ENCODE peak calls at places on chromosomes 7 and 10, in ten cellular contexts. V, W, A, K, I, J, T, Z, D and N are unnamed samples.

GRCh38 chr7:116403265-116403664 is 96.3 kb upstream of the CAV2 start:
- DNase-seq in V (no peak), W (no peak), A (no peak), K (no peak), I (peak), J (no peak), T (no peak), Z (peak), D (no peak), N (no peak)

GRCh38 chr7:108114117-108114841 is 15.9 kb downstream of the LAMB4 start:
- DNase-seq in V (peak), W (no peak), A (no peak), K (no peak), I (no peak), J (peak), T (peak), Z (peak), D (no peak), N (no peak)

GRCh38 chr10:133139561-133140065 is 20.4 kb upstream of the KNDC1 start:
- DNase-seq in V (no peak), W (no peak), A (peak), K (no peak), I (no peak), J (no peak), T (no peak), Z (no peak), D (no peak), N (no peak)

GRCh38 chr7:910931-911431 is 34.6 kb downstream of the GET4 start:
- DNase-seq in V (no peak), W (no peak), A (no peak), K (no peak), I (no peak), J (no peak), T (no peak), Z (no peak), D (no peak), N (no peak)

GRCh38 chr10:126504051-126504760 is 115.9 kb upstream of the ADAM12 start:
- DNase-seq in V (peak), W (no peak), A (no peak), K (peak), I (peak), J (no peak), T (no peak), Z (peak), D (no peak), N (peak)

GRCh38 chr7:134671670-134672069 is 25.0 kb downstream of the BPGM start:
- DNase-seq in V (no peak), W (no peak), A (no peak), K (no peak), I (no peak), J (no peak), T (no peak), Z (no peak), D (no peak), N (no peak)

GRCh38 chr10:88990528-88991160 is at the start of gene FAS:
- DNase-seq in V (peak), W (peak), A (peak), K (peak), I (peak), J (peak), T (peak), Z (peak), D (peak), N (peak)

GRCh38 chr7:44147026-44147881 is 6.1 kb upstream of the MYL7 start:
- DNase-seq in V (no peak), W (no peak), A (peak), K (no peak), I (no peak), J (no peak), T (no peak), Z (no peak), D (no peak), N (no peak)

GRCh38 chr10:127910464-127910770 is 3.5 kb downstream of the PTPRE start:
- DNase-seq in V (no peak), W (no peak), A (no peak), K (no peak), I (no peak), J (no peak), T (no peak), Z (no peak), D (no peak), N (no peak)

GRCh38 chr7:19209297-19209696 is 64.1 kb upstream of the FERD3L start:
- DNase-seq in V (no peak), W (no peak), A (no peak), K (no peak), I (no peak), J (no peak), T (no peak), Z (no peak), D (no peak), N (no peak)

GRCh38 chr7:17863095-17863814 is 77.0 kb downstream of the SNX13 start:
- DNase-seq in V (no peak), W (no peak), A (no peak), K (no peak), I (no peak), J (no peak), T (no peak), Z (no peak), D (no peak), N (no peak)

GRCh38 chr10:67076175-67076574 is 150.3 kb downstream of the LRRTM3 start:
- DNase-seq in V (no peak), W (no peak), A (no peak), K (no peak), I (no peak), J (no peak), T (no peak), Z (no peak), D (no peak), N (no peak)

GRCh38 chr7:128174391-128174790 is 66.7 kb upstream of the LEP start:
- DNase-seq in V (no peak), W (no peak), A (no peak), K (no peak), I (no peak), J (no peak), T (no peak), Z (no peak), D (no peak), N (no peak)

GRCh38 chr7:100171087-100171681 is 2.8 kb upstream of the GAL3ST4 start:
- DNase-seq in V (no peak), W (no peak), A (no peak), K (no peak), I (no peak), J (no peak), T (peak), Z (no peak), D (no peak), N (no peak)

GRCh38 chr10:119315128-119316001 is 108.0 kb downstream of the GRK5 start:
- DNase-seq in V (peak), W (peak), A (peak), K (peak), I (peak), J (peak), T (peak), Z (peak), D (peak), N (peak)

GRCh38 chr10:69123306-69123746 is 652 bp upstream of the VPS26A start:
- DNase-seq in V (no peak), W (no peak), A (no peak), K (no peak), I (peak), J (no peak), T (no peak), Z (peak), D (no peak), N (peak)

GRCh38 chr10:79050896-79051555 is 17.7 kb upstream of the ZMIZ1 start:
- DNase-seq in V (no peak), W (no peak), A (peak), K (no peak), I (no peak), J (no peak), T (no peak), Z (peak), D (no peak), N (peak)

GRCh38 chr7:92740713-92741126 is 95.7 kb downstream of the CDK6 start:
- DNase-seq in V (peak), W (no peak), A (no peak), K (no peak), I (peak), J (no peak), T (no peak), Z (peak), D (no peak), N (peak)

GRCh38 chr10:135601-136464 is 578 bp downstream of the ZMYND11 start:
- DNase-seq in V (peak), W (peak), A (peak), K (no peak), I (peak), J (peak), T (peak), Z (peak), D (peak), N (peak)